ENCODE peak calls at places on chromosome 15, in four cellular contexts. X, M, F and T are unnamed samples. For H3K79me1, the result is how much of the 10 kb centered on the place peaks cover.

GRCh38 chr15:68449389-68449788 is 17.4 kb upstream of the ITGA11 start:
- DNase-seq in X (no peak), M (no peak), F (no peak), T (no peak)

GRCh38 chr15:86555114-86555513 is 475.4 kb downstream of the AGBL1 start:
- DNase-seq in X (no peak), M (no peak), F (peak), T (no peak)

GRCh38 chr15:53160092-53160704 is 370.1 kb upstream of the ONECUT1 start:
- DNase-seq in X (no peak), M (no peak), F (no peak), T (no peak)

GRCh38 chr15:60128000-60128376 is 123.9 kb downstream of the FOXB1 start:
- DNase-seq in X (no peak), M (peak), F (no peak), T (peak)

GRCh38 chr15:101499863-101500713 is 10.6 kb upstream of the PCSK6 start:
- DNase-seq in X (no peak), M (no peak), F (no peak), T (no peak)

GRCh38 chr15:78841307-78841706 is 30.0 kb upstream of the ADAMTS7 start:
- DNase-seq in X (no peak), M (no peak), F (peak), T (no peak)

GRCh38 chr15:31037731-31038477 is 46.5 kb upstream of the MTMR10 start:
- DNase-seq in X (no peak), M (no peak), F (no peak), T (no peak)

GRCh38 chr15:29133321-29133720 is 136.3 kb downstream of the NSMCE3 start:
- DNase-seq in X (peak), M (no peak), F (no peak), T (no peak)

GRCh38 chr15:52008698-52009434 is 10.2 kb upstream of the MAPK6 start:
- DNase-seq in X (no peak), M (no peak), F (peak), T (peak)

GRCh38 chr15:89936051-89936792 is 23.5 kb upstream of the ARPIN start:
- DNase-seq in X (no peak), M (no peak), F (no peak), T (no peak)

GRCh38 chr15:59290311-59291213 is 82.1 kb downstream of the MYO1E start:
- DNase-seq in X (no peak), M (no peak), F (no peak), T (no peak)

GRCh38 chr15:97968380-97968779 is 7.9 kb downstream of the ARRDC4 start:
- DNase-seq in X (no peak), M (peak), F (peak), T (no peak)

GRCh38 chr15:88651971-88652370 is 13.2 kb downstream of the ISG20 start:
- DNase-seq in X (no peak), M (no peak), F (no peak), T (no peak)

GRCh38 chr15:28975766-28976179 is 90.0 kb downstream of the APBA2 start:
- DNase-seq in X (peak), M (peak), F (peak), T (peak)

GRCh38 chr15:84606653-84607120 is 5.9 kb downstream of the ZSCAN2 start:
- DNase-seq in X (no peak), M (no peak), F (no peak), T (no peak)

GRCh38 chr15:31537770-31538592 is 211.3 kb downstream of the KLF13 start:
- DNase-seq in X (no peak), M (no peak), F (no peak), T (no peak)

GRCh38 chr15:68419301-68420175 is 12.4 kb downstream of the ITGA11 start:
- DNase-seq in X (peak), M (no peak), F (peak), T (no peak)

GRCh38 chr15:71591057-71591456 is 219.3 kb upstream of the NR2E3 start:
- DNase-seq in X (no peak), M (no peak), F (peak), T (peak)

GRCh38 chr15:92385096-92385495 is 8.6 kb upstream of the ST8SIA2 start:
- DNase-seq in X (no peak), M (peak), F (peak), T (peak)

GRCh38 chr15:61917457-61917856 is 142.8 kb downstream of the VPS13C start:
- DNase-seq in X (no peak), M (no peak), F (no peak), T (no peak)

GRCh38 chr15:62773369-62774165 is 269.0 kb upstream of the TPM1 start:
- DNase-seq in X (no peak), M (no peak), F (no peak), T (no peak)

GRCh38 chr15:85959573-85959972 is 120.1 kb upstream of the AGBL1 start:
- DNase-seq in X (no peak), M (no peak), F (no peak), T (no peak)

GRCh38 chr15:35479423-35479822 is 66.5 kb downstream of the DPH6 start:
- DNase-seq in X (no peak), M (no peak), F (no peak), T (peak)

DNA sequence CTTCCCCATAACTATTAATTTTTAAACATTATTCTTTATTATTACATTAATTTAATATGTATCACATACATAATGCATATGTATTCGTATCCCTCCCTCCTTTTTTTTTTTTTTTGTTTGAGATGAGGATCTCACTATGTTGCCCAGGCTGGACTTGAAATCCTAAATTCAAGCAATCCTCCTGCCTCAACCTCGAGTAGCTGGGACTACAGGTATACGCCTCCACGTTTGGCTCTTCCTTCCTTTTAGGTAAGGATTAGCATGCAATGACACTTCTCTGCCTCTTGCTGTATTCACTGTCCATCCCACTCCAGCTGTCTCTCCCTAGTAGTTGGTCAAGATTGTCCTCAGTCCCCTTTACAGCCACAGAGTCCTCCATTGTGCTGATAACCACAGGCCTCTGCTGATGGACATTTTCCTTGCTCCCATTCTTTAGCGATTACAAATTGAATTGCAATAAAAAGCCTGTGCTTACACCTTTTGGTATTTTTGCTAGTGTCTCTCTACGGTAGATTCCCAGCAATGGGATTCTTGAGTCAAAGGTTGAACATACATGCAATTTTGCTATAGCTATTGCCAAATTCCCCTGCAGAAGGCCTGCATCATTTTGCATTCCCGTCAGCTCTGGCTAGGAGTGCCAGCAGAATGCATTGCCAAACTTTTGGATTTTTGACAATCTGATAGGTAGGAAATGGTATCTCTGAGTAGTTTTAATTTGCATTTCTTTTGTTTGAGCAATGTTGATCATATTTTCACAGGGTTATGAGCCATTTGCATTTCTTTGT is 156.6 kb downstream of the SMAD6 start:
- DNase-seq in X (peak), M (no peak), F (no peak), T (no peak)
- H3K79me1 ChIP-seq in X (under half), M (under half), F (under half), T (under half)

GRCh38 chr15:49887604-49888340 is 231.3 kb downstream of the ATP8B4 start:
- DNase-seq in X (no peak), M (no peak), F (peak), T (no peak)

GRCh38 chr15:49889525-49889924 is 229.5 kb downstream of the ATP8B4 start:
- DNase-seq in X (no peak), M (no peak), F (no peak), T (no peak)

GRCh38 chr15:49888341-49888693 is 230.7 kb downstream of the ATP8B4 start:
- DNase-seq in X (no peak), M (no peak), F (no peak), T (no peak)

GRCh38 chr15:49888727-49889126 is 230.3 kb downstream of the ATP8B4 start:
- DNase-seq in X (no peak), M (no peak), F (no peak), T (no peak)

DNA sequence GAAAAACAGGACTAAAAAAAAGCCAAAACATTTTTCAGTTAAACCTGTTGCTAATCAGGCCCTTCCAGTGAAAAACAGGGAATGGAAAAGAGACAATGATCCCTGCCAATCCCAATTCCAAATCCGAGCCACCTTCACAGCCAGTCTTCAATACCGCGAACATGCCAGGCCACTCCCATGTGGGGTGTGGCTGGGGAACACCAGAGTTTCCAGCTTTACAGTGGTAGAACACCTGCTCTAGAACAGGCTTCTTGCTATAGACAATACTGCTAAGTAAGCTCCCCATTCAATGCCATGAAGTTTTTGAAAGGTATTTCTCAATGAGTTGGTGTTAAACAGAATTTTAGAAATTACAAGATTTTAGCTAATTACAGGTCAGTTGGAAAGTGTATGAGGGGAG is 228.3 kb downstream of the ATP8B4 start:
- DNase-seq in X (no peak), M (no peak), F (no peak), T (no peak)
- H3K23ac ChIP-seq in X (no peak), M (no peak), F (no peak), T (no peak)

DNA sequence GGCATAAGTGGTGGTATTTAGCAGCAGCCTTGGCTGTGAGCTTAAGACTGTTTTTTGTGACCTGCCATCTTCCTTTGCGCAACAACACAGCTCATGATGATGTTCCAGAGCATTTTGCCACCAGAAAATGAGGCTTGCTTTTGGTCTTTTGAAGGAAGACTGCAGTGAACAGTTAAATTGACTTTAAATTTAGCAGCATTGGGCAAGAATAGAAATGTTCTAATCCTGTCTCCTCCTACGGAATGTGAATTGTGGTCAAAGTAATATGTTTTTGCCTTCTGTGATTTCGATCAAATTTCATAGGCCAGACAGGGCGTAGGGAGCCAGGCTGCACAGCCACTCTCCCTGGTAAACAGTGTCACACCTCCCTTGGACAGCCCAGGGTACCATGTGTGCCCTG is 460.7 kb upstream of the RASGRP1 start:
- DNase-seq in X (no peak), M (peak), F (no peak), T (no peak)
- H2BK5ac ChIP-seq in X (no peak), M (no peak), F (no peak), T (no peak)

GRCh38 chr15:82118040-82118439 is 72.2 kb upstream of the MEX3B start:
- DNase-seq in X (no peak), M (no peak), F (no peak), T (no peak)
- H3K79me1 ChIP-seq in X (under half), M (under half), F (under half), T (under half)

GRCh38 chr15:50777045-50777444 is 11.5 kb upstream of the SPPL2A start:
- DNase-seq in X (no peak), M (no peak), F (no peak), T (no peak)

GRCh38 chr15:50774450-50774849 is 8.9 kb upstream of the SPPL2A start:
- DNase-seq in X (no peak), M (peak), F (peak), T (no peak)

GRCh38 chr15:50778089-50778488 is 12.6 kb upstream of the SPPL2A start:
- DNase-seq in X (no peak), M (no peak), F (no peak), T (no peak)

GRCh38 chr15:50767332-50767861 is 1.9 kb upstream of the SPPL2A start:
- DNase-seq in X (no peak), M (no peak), F (no peak), T (no peak)

DNA sequence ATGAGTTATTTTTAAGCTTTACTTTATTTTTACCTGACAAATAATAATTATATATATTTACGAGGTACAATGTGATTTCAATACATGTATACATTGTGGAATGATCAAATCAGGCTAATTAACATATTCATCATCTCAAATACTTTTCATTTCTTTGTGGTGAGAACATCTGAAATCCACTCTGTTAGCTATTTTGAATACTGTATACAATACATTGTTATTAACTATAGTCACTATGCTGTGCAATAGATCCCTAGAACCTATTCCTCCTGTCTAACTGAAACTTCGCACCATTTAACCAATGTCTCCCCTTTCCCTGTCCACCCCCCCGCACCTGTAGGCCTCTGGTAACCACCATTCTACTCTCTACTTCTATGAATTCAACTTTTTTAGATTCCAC is 7.9 kb upstream of the SPPL2A start:
- DNase-seq in X (no peak), M (peak), F (no peak), T (no peak)
- H3K23ac ChIP-seq in X (no peak), M (no peak), F (no peak), T (no peak)

DNA sequence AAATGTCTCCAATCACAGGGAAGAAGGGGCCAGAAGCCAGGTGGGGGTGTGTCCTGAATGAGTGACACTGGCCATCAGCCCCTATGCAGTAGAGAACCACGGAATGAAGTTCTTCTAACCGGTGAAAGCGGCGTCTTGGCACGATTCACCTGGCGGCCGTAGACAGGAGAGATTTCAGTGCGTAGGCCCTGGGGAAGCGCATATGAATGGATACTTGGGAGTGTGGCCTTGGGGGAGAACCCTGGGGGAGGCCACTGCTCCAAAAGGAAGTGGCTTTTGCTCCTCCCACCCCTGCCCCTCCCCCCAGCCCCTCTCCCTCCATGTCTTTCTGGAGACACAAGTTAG is 43.6 kb downstream of the RBPMS2 start:
- DNase-seq in X (peak), M (no peak), F (no peak), T (peak)
- H2BK5ac ChIP-seq in X (no peak), M (no peak), F (no peak), T (no peak)

GRCh38 chr15:40083756-40084101 is 24.9 kb downstream of the BMF start:
- DNase-seq in X (no peak), M (peak), F (no peak), T (no peak)

GRCh38 chr15:40082195-40082868 is 26.3 kb downstream of the BMF start:
- DNase-seq in X (no peak), M (no peak), F (no peak), T (no peak)

GRCh38 chr15:40087095-40087805 is 21.4 kb downstream of the BMF start:
- DNase-seq in X (no peak), M (no peak), F (no peak), T (peak)

GRCh38 chr15:40085225-40085624 is 23.5 kb downstream of the BMF start:
- DNase-seq in X (no peak), M (peak), F (no peak), T (no peak)

DNA sequence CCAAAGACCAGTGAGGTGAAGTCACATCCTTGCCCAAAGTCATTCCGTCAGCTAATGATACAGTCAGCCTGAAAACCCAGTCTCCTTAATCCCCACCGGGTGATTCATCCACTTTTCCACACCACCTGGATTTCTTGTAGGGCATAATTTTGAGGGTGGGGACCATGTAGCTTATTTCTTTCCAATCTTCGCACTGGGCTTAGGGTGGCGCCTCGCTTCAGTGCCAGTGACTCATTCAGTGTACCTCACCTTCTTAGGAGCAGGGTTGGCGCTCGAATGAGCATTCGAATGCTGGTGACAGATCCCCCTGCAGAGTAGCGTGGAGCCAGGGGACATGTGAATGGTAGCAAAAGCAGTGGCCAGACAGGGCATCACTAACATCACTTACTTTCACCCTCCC is 24.0 kb downstream of the BMF start:
- DNase-seq in X (no peak), M (no peak), F (no peak), T (no peak)
- H3K79me1 ChIP-seq in X (under half), M (under half), F (under half), T (under half)